ENCODE peak calls at places on chromosomes 2 and 18, in four cellular contexts. W is CD8-positive, alpha-beta memory T cell; T is H9; J is heart right ventricle. F is an unnamed sample. For H3K4me1, the result is how much of the 10 kb centered on the place peaks cover.

GRCh38 chr2:171389325-171389724 is 44.5 kb downstream of the METTL8 start:
- DNase-seq in W (no peak), J (no peak), T (no peak), F (no peak)

GRCh38 chr2:159855153-159856140 is 57.4 kb upstream of the CD302 start:
- DNase-seq in W (no peak), T (no peak), J (no peak), F (no peak)

GRCh38 chr2:151918308-151918707 is 90.1 kb upstream of the ARL5A start:
- DNase-seq in J (no peak), T (no peak), W (no peak), F (peak)

GRCh38 chr18:48308027-48308635 is 101.1 kb downstream of the ZBTB7C start:
- DNase-seq in W (no peak), T (no peak), J (no peak), F (no peak)

GRCh38 chr2:1707771-1708351 is 36.5 kb downstream of the PXDN start:
- DNase-seq in W (no peak), J (peak), T (peak), F (peak)

GRCh38 chr2:7994397-7994951 is 687.4 kb upstream of the ID2 start:
- DNase-seq in T (no peak), W (no peak), J (peak), F (no peak)

GRCh38 chr2:216691210-216691741 is 4.1 kb downstream of the IGFBP5 start:
- DNase-seq in T (peak), W (peak), J (peak), F (peak)

GRCh38 chr2:158723921-158724802 is 71.0 kb upstream of the DAPL1 start:
- DNase-seq in J (no peak), T (peak), W (no peak), F (no peak)

GRCh38 chr2:36379710-36380448 is 24.3 kb downstream of the CRIM1 start:
- DNase-seq in W (no peak), J (no peak), T (no peak), F (no peak)

GRCh38 chr2:227430644-227431043 is 41.3 kb upstream of the AGFG1 start:
- DNase-seq in J (no peak), T (no peak), W (no peak), F (no peak)

GRCh38 chr2:133747965-133748700 is 179.9 kb upstream of the NCKAP5 start:
- DNase-seq in T (no peak), W (no peak), J (no peak), F (no peak)

GRCh38 chr2:20223345-20224190 is 1.4 kb downstream of the SDC1 start:
- DNase-seq in W (no peak), T (peak), J (no peak), F (peak)

GRCh38 chr2:181570833-181571661 is 85.9 kb downstream of the CERKL start:
- DNase-seq in W (no peak), J (no peak), T (no peak), F (no peak)

GRCh38 chr18:63208676-63209075 is 110.9 kb downstream of the BCL2 start:
- DNase-seq in W (no peak), J (peak), T (no peak), F (no peak)
- H3K4me1 ChIP-seq in W (half or more), J (under half), T (under half), F (under half)

DNA sequence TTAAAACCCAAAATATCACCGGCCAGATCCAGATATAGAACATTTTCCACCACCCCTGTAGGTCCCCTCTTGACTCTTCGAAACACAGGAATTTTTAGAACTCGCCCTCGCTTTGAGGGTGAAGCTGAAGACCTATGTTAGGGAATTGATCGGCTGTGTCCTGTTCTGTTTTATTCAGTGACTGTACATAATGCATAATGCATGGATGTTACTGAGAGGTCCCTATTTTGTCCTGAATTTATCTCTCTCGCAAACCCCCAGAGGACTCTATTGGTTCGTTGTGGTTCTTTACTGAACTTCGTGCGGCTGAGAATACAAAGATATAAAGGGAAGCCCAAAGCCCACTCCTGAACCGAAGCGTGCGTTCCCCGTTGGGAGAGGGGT is 417 bp upstream of the EIF5B start:
- DNase-seq in J (peak), T (no peak), W (no peak), F (no peak)
- H3K27ac ChIP-seq in J (peak), T (no peak), W (peak), F (peak)

GRCh38 chr2:72938455-72938854 is 21.1 kb downstream of the EMX1 start:
- DNase-seq in W (no peak), T (no peak), J (no peak), F (no peak)
- H3K4me1 ChIP-seq in W (under half), T (under half), J (under half), F (under half)

GRCh38 chr2:104584393-104584792 is 269.5 kb upstream of the POU3F3 start:
- DNase-seq in W (no peak), J (no peak), T (peak), F (no peak)
- H3K27ac ChIP-seq in W (no peak), J (no peak), T (no peak), F (no peak)

GRCh38 chr2:144453486-144454158 is 66.3 kb downstream of the ZEB2 start:
- DNase-seq in T (no peak), J (no peak), W (no peak), F (no peak)

GRCh38 chr2:144458536-144458935 is 61.4 kb downstream of the ZEB2 start:
- DNase-seq in W (no peak), T (no peak), J (no peak), F (no peak)

GRCh38 chr2:144456680-144457079 is 63.2 kb downstream of the ZEB2 start:
- DNase-seq in T (no peak), J (peak), W (no peak), F (peak)

GRCh38 chr2:144454466-144455287 is 65.2 kb downstream of the ZEB2 start:
- DNase-seq in W (no peak), J (no peak), T (no peak), F (no peak)

GRCh38 chr2:144455979-144456378 is 63.9 kb downstream of the ZEB2 start:
- DNase-seq in J (no peak), W (no peak), T (no peak), F (no peak)
- H3K4me1 ChIP-seq in J (half or more), W (under half), T (under half), F (under half)